ENCODE peak calls at places on chromosomes 1 and 21, in ten cellular contexts. Z is hypothalamus; A is activated naive CD4-positive, alpha-beta T cell; C is H9; E is astrocyte of the spinal cord; F is HS-5; V is T1000; U is neural crest cell; J is T-helper 9 cell; Y is HTR-8/SVneo. L is an unnamed sample.

GRCh38 chr1:234295039-234295438 is 78.2 kb upstream of the COA6 start:
- DNase-seq in V (no peak), U (no peak), F (no peak), Y (no peak), Z (no peak), A (no peak), E (no peak), J (no peak), C (no peak), L (no peak)

GRCh38 chr1:117030271-117030877 is 28.8 kb downstream of the CD101 start:
- DNase-seq in Z (no peak), C (no peak), F (no peak), U (no peak), Y (no peak), A (no peak), E (no peak), V (no peak), J (no peak), L (no peak)

GRCh38 chr21:31266241-31266640 is 77.8 kb downstream of the TIAM1 start:
- DNase-seq in C (no peak), E (no peak), U (no peak), F (no peak), J (no peak), Y (no peak), Z (no peak), V (no peak), A (no peak), L (no peak)

GRCh38 chr1:246329900-246330299 is 177.2 kb downstream of the SMYD3 start:
- DNase-seq in U (no peak), A (no peak), E (no peak), Y (no peak), Z (no peak), J (no peak), V (no peak), C (no peak), F (no peak), L (no peak)

GRCh38 chr1:167797005-167797404 is 75.2 kb downstream of the MPZL1 start:
- DNase-seq in C (peak; percentile 72), J (no peak), Y (peak; percentile 70), U (no peak), F (peak; percentile 95), Z (peak; percentile 19), A (no peak), E (peak; percentile 97), V (peak; percentile 76), L (peak; percentile 86)

GRCh38 chr1:186829679-186830587 is 1.2 kb downstream of the PLA2G4A start:
- DNase-seq in Z (no peak), C (no peak), U (no peak), Y (no peak), A (no peak), V (no peak), J (no peak), F (no peak), E (no peak), L (no peak)

GRCh38 chr1:215835951-215836350 is 268.8 kb downstream of the KCTD3 start:
- DNase-seq in J (no peak), F (peak; percentile 47), C (no peak), V (no peak), U (no peak), A (no peak), Y (no peak), E (peak; percentile 17), Z (no peak), L (no peak)

GRCh38 chr1:224637510-224637909 is 21.4 kb downstream of the CNIH3 start:
- DNase-seq in Z (no peak), F (no peak), V (peak; percentile 64), E (peak; percentile 97), U (no peak), A (no peak), C (no peak), Y (no peak), J (no peak), L (no peak)

GRCh38 chr1:205504311-205505075 is at the start of gene CDK18:
- DNase-seq in U (peak; percentile 45), E (no peak), F (no peak), Z (peak; percentile 94), V (no peak), C (peak; percentile 97), Y (peak; percentile 83), A (no peak), J (peak; percentile 16), L (peak; percentile 76)

GRCh38 chr1:43293896-43294760 is 6.7 kb upstream of the TIE1 start:
- DNase-seq in U (no peak), A (no peak), C (no peak), Z (peak; percentile 67), F (no peak), Y (peak; percentile 35), E (peak; percentile 45), J (no peak), V (no peak), L (no peak)

GRCh38 chr1:167629681-167630567 is at the start of gene RCSD1:
- DNase-seq in V (no peak), J (peak; percentile 45), U (no peak), E (no peak), A (no peak), Z (no peak), Y (no peak), F (no peak), C (no peak), L (no peak)

GRCh38 chr1:1683104-1683905 is 9.3 kb downstream of the SLC35E2B start:
- DNase-seq in F (no peak), J (no peak), U (no peak), V (no peak), A (no peak), Y (no peak), C (peak; percentile 66), Z (no peak), E (no peak), L (no peak)

GRCh38 chr1:182765416-182765815 is 24.2 kb upstream of the NPL start:
- DNase-seq in E (no peak), V (no peak), Y (no peak), C (no peak), A (no peak), J (no peak), Z (no peak), U (no peak), F (no peak), L (no peak)

GRCh38 chr1:12056331-12056841 is 6.7 kb upstream of the TNFRSF8 start:
- DNase-seq in U (no peak), J (no peak), V (no peak), Y (no peak), E (no peak), C (no peak), Z (no peak), F (no peak), A (no peak), L (peak; percentile 26)

L was measured in keratinocyte.